ENCODE peak calls at places on chromosome 13, in ten cellular contexts. T is left ventricle myocardium inferior, X is foreskin fibroblast, M is GM06990, G is lower lobe of right lung, E is cardiac muscle cell, L is suprapubic skin, J is thoracic aorta, F is mammary epithelial cell, R is epithelial cell of esophagus. C is an unnamed sample.

GRCh38 chr13:93967286-93967685 is 512.2 kb downstream of the DCT start:
- DNase-seq in L (no peak), J (no peak), M (no peak), F (no peak), X (no peak), E (no peak), R (no peak), T (no peak), G (no peak), C (no peak)

GRCh38 chr13:71801781-71802180 is 65.2 kb downstream of the DACH1 start:
- DNase-seq in G (no peak), X (no peak), L (no peak), F (no peak), T (no peak), R (no peak), E (no peak), J (no peak), M (no peak), C (no peak)

GRCh38 chr13:86946734-86947133 is 724.4 kb upstream of the SLITRK5 start:
- DNase-seq in G (no peak), M (no peak), F (no peak), J (no peak), X (no peak), T (no peak), E (no peak), L (no peak), R (peak), C (no peak)

GRCh38 chr13:88751994-88752393 is 1080.8 kb downstream of the SLITRK5 start:
- DNase-seq in R (no peak), X (no peak), E (no peak), T (no peak), F (no peak), L (no peak), M (no peak), G (no peak), J (no peak), C (no peak)

GRCh38 chr13:75666646-75667351 is 30.7 kb downstream of the LMO7 start:
- DNase-seq in M (no peak), X (peak), R (peak), J (no peak), F (peak), T (no peak), E (no peak), G (no peak), L (no peak), C (no peak)

GRCh38 chr13:40442826-40443225 is 223.6 kb downstream of the FOXO1 start:
- DNase-seq in X (no peak), J (no peak), G (no peak), L (no peak), F (no peak), E (no peak), M (no peak), R (no peak), T (no peak), C (no peak)

GRCh38 chr13:30576528-30576927 is 41.2 kb upstream of the USPL1 start:
- DNase-seq in G (no peak), T (no peak), X (no peak), J (no peak), E (peak), R (peak), M (no peak), F (peak), L (no peak), C (no peak)

GRCh38 chr13:23710366-23710765 is 140.2 kb downstream of the TNFRSF19 start:
- DNase-seq in G (no peak), E (no peak), L (no peak), T (no peak), R (peak), J (no peak), M (no peak), F (no peak), X (no peak), C (no peak)

GRCh38 chr13:54144809-54145208 is 1116.2 kb downstream of the OLFM4 start:
- DNase-seq in G (no peak), F (no peak), T (no peak), L (no peak), M (no peak), E (no peak), R (no peak), X (no peak), J (no peak), C (no peak)

GRCh38 chr13:44668707-44669106 is 92.6 kb upstream of the TSC22D1 start:
- DNase-seq in T (no peak), L (no peak), R (peak), X (no peak), J (no peak), M (peak), E (no peak), F (no peak), G (no peak), C (no peak)

GRCh38 chr13:95704510-95704909 is 27.6 kb downstream of the DNAJC3 start:
- DNase-seq in J (no peak), E (no peak), L (no peak), X (no peak), F (no peak), M (no peak), R (peak), G (no peak), T (no peak), C (no peak)

GRCh38 chr13:109517516-109517915 is 268.9 kb downstream of the IRS2 start:
- DNase-seq in L (no peak), X (peak), E (no peak), T (no peak), R (peak), G (no peak), J (no peak), F (no peak), M (no peak), C (no peak)

GRCh38 chr13:98089246-98089645 is 53.6 kb upstream of the FARP1 start:
- DNase-seq in L (no peak), X (peak), T (no peak), G (no peak), J (no peak), R (peak), E (no peak), M (no peak), F (peak), C (no peak)

GRCh38 chr13:32060319-32060924 is 28.8 kb downstream of the FRY start:
- DNase-seq in F (no peak), E (peak), L (no peak), T (peak), G (no peak), R (no peak), M (no peak), J (no peak), X (no peak), C (no peak)

GRCh38 chr13:49776871-49777270 is 15.6 kb downstream of the KPNA3 start:
- DNase-seq in X (peak), F (no peak), M (no peak), R (no peak), E (no peak), L (no peak), J (no peak), G (no peak), T (no peak), C (no peak)

GRCh38 chr13:105871768-105872167 is 663.7 kb downstream of the EFNB2 start:
- DNase-seq in M (no peak), T (no peak), G (no peak), X (no peak), F (no peak), R (no peak), L (no peak), E (peak), J (no peak), C (no peak)

GRCh38 chr13:27791901-27792392 is 336 bp upstream of the GSX1 start:
- DNase-seq in J (no peak), X (no peak), F (no peak), G (no peak), E (no peak), R (no peak), L (no peak), M (no peak), T (no peak), C (no peak)

GRCh38 chr13:76023644-76024043 is 387.5 kb downstream of the LMO7 start:
- DNase-seq in J (no peak), T (no peak), R (peak), M (no peak), E (no peak), G (no peak), X (no peak), L (no peak), F (peak), C (no peak)

GRCh38 chr13:87459419-87459818 is 211.8 kb upstream of the SLITRK5 start:
- DNase-seq in X (no peak), M (no peak), G (no peak), T (no peak), J (no peak), E (no peak), R (no peak), F (no peak), L (no peak), C (no peak)

GRCh38 chr13:36998624-36999041 is 507 bp downstream of the ALG5 start:
- DNase-seq in L (peak), E (peak), X (no peak), T (peak), J (no peak), F (peak), G (peak), M (peak), R (peak), C (no peak)

GRCh38 chr13:98252931-98253470 is 75.9 kb upstream of the RNF113B start:
- DNase-seq in R (peak), X (peak), L (no peak), G (no peak), E (no peak), M (no peak), F (no peak), J (no peak), T (no peak), C (no peak)

DNA sequence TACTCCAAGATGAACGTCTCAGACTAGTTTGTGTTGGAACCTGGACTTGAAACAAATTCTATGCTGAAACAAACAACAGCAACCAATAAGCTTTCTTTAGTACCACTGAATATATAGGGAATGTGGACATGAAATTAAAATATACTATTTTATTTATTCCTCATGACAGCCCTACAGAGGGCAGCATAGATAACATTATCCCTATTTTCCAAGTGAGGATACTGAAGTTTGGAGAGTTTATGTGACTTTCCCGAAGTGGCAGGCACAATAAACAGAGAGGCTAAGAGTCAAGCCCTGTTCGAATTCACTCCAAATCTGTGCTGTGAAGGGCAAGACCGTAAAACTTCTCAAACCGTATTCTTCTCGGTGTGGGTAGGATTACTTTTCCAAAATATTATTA is 509.9 kb upstream of the GPC6 start:
- DNase-seq in X (peak), L (no peak), T (no peak), M (no peak), G (no peak), F (peak), R (peak), J (no peak), E (no peak), C (no peak)
- TF ChIP-seq CTCF in X (peak), L (no peak), T (peak), M (no peak), G (peak), F (peak), R (peak), J (peak), E (peak), C (no peak)

GRCh38 chr13:45682494-45683008 is 19.6 kb upstream of the CBY2 start:
- DNase-seq in E (no peak), M (no peak), L (no peak), G (no peak), F (no peak), X (no peak), T (no peak), J (no peak), R (no peak), C (no peak)

GRCh38 chr13:45678282-45678681 is 23.8 kb upstream of the CBY2 start:
- DNase-seq in E (no peak), J (no peak), G (no peak), F (no peak), T (no peak), R (no peak), L (no peak), X (no peak), M (no peak), C (no peak)

GRCh38 chr13:45681101-45681500 is 21.0 kb upstream of the CBY2 start:
- DNase-seq in X (peak), G (no peak), M (no peak), E (no peak), F (no peak), J (no peak), T (no peak), L (no peak), R (no peak), C (no peak)

DNA sequence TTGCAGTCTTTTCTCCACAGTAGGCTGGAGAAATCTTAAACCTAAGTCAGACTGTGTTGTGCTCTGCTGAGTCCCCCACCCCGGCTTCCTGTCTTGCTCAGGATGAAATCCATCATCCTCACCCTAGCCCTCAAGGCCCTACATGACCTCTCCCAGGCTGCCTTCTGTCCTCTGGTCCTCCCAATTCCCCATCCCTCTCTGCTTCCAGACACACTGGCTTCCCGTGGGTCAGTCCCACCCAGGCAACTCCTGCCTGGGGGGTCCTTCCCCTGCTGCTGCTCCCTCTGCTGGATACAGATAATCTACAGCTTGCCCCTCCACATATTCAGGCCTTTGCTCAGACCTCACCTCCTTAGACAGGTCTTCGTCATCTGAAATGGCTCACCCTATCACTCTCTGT is 18.4 kb upstream of the CBY2 start:
- DNase-seq in F (no peak), G (no peak), J (no peak), E (no peak), L (no peak), M (no peak), R (no peak), X (no peak), T (no peak), C (no peak)
- TF ChIP-seq CTCF in F (no peak), G (no peak), J (no peak), E (no peak), L (no peak), M (peak), R (no peak), X (no peak), T (no peak), C (no peak)

DNA sequence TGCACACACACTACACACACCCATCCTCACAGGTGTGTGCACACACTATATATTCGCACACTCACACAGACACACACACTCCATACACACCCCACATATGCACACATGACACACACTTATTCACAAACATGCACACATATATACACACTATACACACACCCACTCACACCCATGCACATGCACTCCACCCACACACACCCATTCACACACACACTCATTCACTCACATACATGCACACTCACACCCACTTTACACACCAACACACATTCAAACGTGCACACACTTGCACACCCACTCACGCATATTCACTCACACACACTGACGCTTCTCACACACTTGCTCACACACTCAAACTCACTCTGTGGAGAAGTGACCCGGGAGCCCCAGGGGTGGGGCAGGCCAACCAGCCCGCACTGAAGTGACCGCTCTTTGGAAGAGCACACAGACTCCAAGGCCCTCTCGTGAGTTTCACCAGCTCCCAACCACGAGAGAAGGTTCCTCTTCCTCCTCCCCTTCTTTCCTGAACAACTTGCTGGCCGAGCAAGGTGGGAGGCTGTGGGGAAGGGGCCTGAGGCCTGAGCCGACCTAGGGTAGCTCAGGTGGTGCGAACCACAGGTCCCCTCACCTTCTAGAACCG is 86.1 kb upstream of the TM9SF2 start:
- DNase-seq in L (no peak), X (no peak), F (no peak), E (no peak), M (no peak), J (no peak), T (no peak), G (no peak), R (no peak), C (no peak)
- TF ChIP-seq CTCF in L (no peak), X (no peak), F (no peak), E (no peak), M (no peak), J (no peak), T (no peak), G (no peak), R (no peak), C (no peak)

GRCh38 chr13:110715395-110716234 is 2.1 kb downstream of the ING1 start:
- DNase-seq in R (peak), X (peak), G (peak), M (peak), J (peak), F (peak), T (peak), E (peak), L (peak), C (peak)
- TF ChIP-seq CTCF in R (peak), X (peak), G (peak), M (peak), J (peak), F (no peak), T (peak), E (peak), L (no peak), C (no peak)

C was measured in omental fat pad.